ENCODE peak calls at places on chromosomes 13 and 19, in eight cellular contexts. W is endodermal cell; X is activated naive CD4-positive, alpha-beta T cell; S is Peyer's patch; B is iris pigment epithelial cell; G is GM13977; N is heart left ventricle; Q is effector memory CD4-positive, alpha-beta T cell. L is an unnamed sample.

GRCh38 chr13:27151798-27152599 is 19.6 kb downstream of the USP12 start:
- DNase-seq in W (no peak), X (no peak), S (no peak), B (peak), G (no peak), N (no peak), Q (no peak), L (no peak)

GRCh38 chr19:7679017-7679720 is 1.5 kb upstream of the TRAPPC5 start:
- DNase-seq in W (no peak), X (peak), S (peak), B (no peak), G (peak), N (no peak), Q (peak), L (no peak)

GRCh38 chr13:114109646-114110045 is 22.8 kb downstream of the RASA3 start:
- DNase-seq in W (peak), X (no peak), S (no peak), B (no peak), G (no peak), N (peak), Q (no peak), L (peak)

GRCh38 chr13:49292742-49293498 is 45.2 kb downstream of the CDADC1 start:
- DNase-seq in W (no peak), X (no peak), S (no peak), B (peak), G (no peak), N (peak), Q (no peak), L (no peak)

GRCh38 chr19:36215276-36216171 is 618 bp downstream of the ZNF146 start:
- DNase-seq in W (no peak), X (no peak), S (peak), B (peak), G (no peak), N (no peak), Q (no peak), L (no peak)

GRCh38 chr13:44523176-44524017 is 52.7 kb downstream of the TSC22D1 start:
- DNase-seq in W (no peak), X (no peak), S (no peak), B (peak), G (peak), N (no peak), Q (no peak), L (no peak)

GRCh38 chr19:6099633-6100032 is 10.7 kb downstream of the RFX2 start:
- DNase-seq in W (no peak), X (no peak), S (no peak), B (no peak), G (no peak), N (peak), Q (no peak), L (no peak)

GRCh38 chr19:49911381-49912145 is 14.9 kb upstream of the IL4I1 start:
- DNase-seq in W (no peak), X (no peak), S (no peak), B (peak), G (peak), N (no peak), Q (no peak), L (no peak)

GRCh38 chr13:41352935-41353801 is 42.1 kb downstream of the NAA16 start:
- DNase-seq in W (peak), X (peak), S (no peak), B (peak), G (peak), N (peak), Q (peak), L (no peak)

GRCh38 chr19:27794444-27795042 is 1418.4 kb downstream of the UQCRFS1 start:
- DNase-seq in W (peak), X (no peak), S (no peak), B (peak), G (peak), N (peak), Q (no peak), L (peak)

GRCh38 chr19:40443131-40443929 is 805 bp downstream of the SERTAD3 start:
- DNase-seq in W (peak), X (peak), S (peak), B (peak), G (peak), N (peak), Q (peak), L (peak)

GRCh38 chr19:14094854-14095253 is 4.3 kb upstream of the SAMD1 start:
- DNase-seq in W (no peak), X (no peak), S (no peak), B (no peak), G (no peak), N (no peak), Q (no peak), L (no peak)

GRCh38 chr19:5035105-5035761 is 66.3 kb downstream of the KDM4B start:
- DNase-seq in W (no peak), X (no peak), S (no peak), B (no peak), G (no peak), N (no peak), Q (no peak), L (no peak)

GRCh38 chr13:88246239-88246638 is 575.1 kb downstream of the SLITRK5 start:
- DNase-seq in W (no peak), X (no peak), S (no peak), B (no peak), G (no peak), N (no peak), Q (no peak), L (no peak)

GRCh38 chr19:15114153-15114540 is 6.9 kb downstream of the SYDE1 start:
- DNase-seq in W (no peak), X (no peak), S (no peak), B (peak), G (no peak), N (no peak), Q (no peak), L (no peak)

GRCh38 chr13:45136741-45137500 is 16.6 kb downstream of the GTF2F2 start:
- DNase-seq in W (no peak), X (no peak), S (no peak), B (no peak), G (no peak), N (no peak), Q (no peak), L (no peak)

GRCh38 chr19:2425622-2426581 is 1.5 kb downstream of the TIMM13 start:
- DNase-seq in W (peak), X (no peak), S (no peak), B (no peak), G (no peak), N (no peak), Q (no peak), L (no peak)

GRCh38 chr13:98386632-98387031 is 190.3 kb downstream of the STK24 start:
- DNase-seq in W (no peak), X (no peak), S (no peak), B (no peak), G (no peak), N (no peak), Q (no peak), L (no peak)

GRCh38 chr19:44303976-44304568 is 753 bp downstream of the ZNF235 start:
- DNase-seq in W (peak), X (no peak), S (no peak), B (peak), G (peak), N (no peak), Q (no peak), L (no peak)

GRCh38 chr19:16673226-16673625 is 12.3 kb downstream of the TMEM38A start:
- DNase-seq in W (no peak), X (no peak), S (no peak), B (no peak), G (no peak), N (no peak), Q (no peak), L (no peak)

GRCh38 chr19:49222011-49222410 is 64.4 kb downstream of the TRPM4 start:
- DNase-seq in W (no peak), X (no peak), S (no peak), B (no peak), G (no peak), N (no peak), Q (no peak), L (no peak)

GRCh38 chr19:16625183-16625958 is 2.6 kb downstream of the MED26 start:
- DNase-seq in W (no peak), X (no peak), S (no peak), B (no peak), G (no peak), N (no peak), Q (no peak), L (no peak)

GRCh38 chr13:27824121-27824520 is 31.8 kb downstream of the GSX1 start:
- DNase-seq in W (no peak), X (no peak), S (no peak), B (no peak), G (no peak), N (no peak), Q (no peak), L (no peak)

GRCh38 chr13:29362849-29363604 is 232.5 kb downstream of the SLC7A1 start:
- DNase-seq in W (peak), X (no peak), S (no peak), B (peak), G (peak), N (no peak), Q (peak), L (no peak)

GRCh38 chr13:113814435-113814821 is 49.4 kb downstream of the GAS6 start:
- DNase-seq in W (no peak), X (no peak), S (no peak), B (peak), G (no peak), N (no peak), Q (no peak), L (no peak)

GRCh38 chr19:50300051-50300450 is 29.1 kb downstream of the KCNC3 start:
- DNase-seq in W (no peak), X (no peak), S (no peak), B (peak), G (no peak), N (no peak), Q (no peak), L (no peak)

GRCh38 chr19:17234911-17235617 is 9.0 kb downstream of the OCEL1 start:
- DNase-seq in W (peak), X (no peak), S (peak), B (peak), G (peak), N (no peak), Q (peak), L (no peak)

GRCh38 chr19:17484520-17485180 is 14.3 kb downstream of the SLC27A1 start:
- DNase-seq in W (no peak), X (no peak), S (no peak), B (no peak), G (no peak), N (no peak), Q (no peak), L (no peak)

GRCh38 chr19:2273356-2274184 is 8.4 kb downstream of the PEAK3 start:
- DNase-seq in W (peak), X (peak), S (peak), B (peak), G (peak), N (peak), Q (peak), L (peak)

GRCh38 chr13:102291587-102292218 is 110.1 kb downstream of the FGF14 start:
- DNase-seq in W (peak), X (no peak), S (no peak), B (peak), G (no peak), N (no peak), Q (no peak), L (no peak)

GRCh38 chr13:108155185-108156106 is 59.9 kb downstream of the LIG4 start:
- DNase-seq in W (peak), X (peak), S (peak), B (peak), G (peak), N (peak), Q (peak), L (no peak)

GRCh38 chr19:55197531-55197930 is 11.8 kb downstream of the PTPRH start:
- DNase-seq in W (no peak), X (no peak), S (no peak), B (no peak), G (no peak), N (no peak), Q (no peak), L (no peak)

GRCh38 chr13:114110091-114110829 is 22.2 kb downstream of the RASA3 start:
- DNase-seq in W (peak), X (peak), S (peak), B (no peak), G (peak), N (peak), Q (peak), L (peak)

GRCh38 chr13:31145417-31145816 is 16.3 kb downstream of the HSPH1 start:
- DNase-seq in W (no peak), X (no peak), S (no peak), B (no peak), G (no peak), N (no peak), Q (no peak), L (no peak)

GRCh38 chr13:72820156-72820897 is 38.4 kb downstream of the PIBF1 start:
- DNase-seq in W (no peak), X (no peak), S (no peak), B (peak), G (no peak), N (no peak), Q (no peak), L (no peak)

GRCh38 chr13:29922281-29922821 is 71.9 kb upstream of the UBL3 start:
- DNase-seq in W (no peak), X (no peak), S (no peak), B (peak), G (no peak), N (no peak), Q (no peak), L (no peak)

GRCh38 chr19:16301999-16302694 is 22.5 kb upstream of the KLF2 start:
- DNase-seq in W (no peak), X (no peak), S (peak), B (peak), G (no peak), N (no peak), Q (no peak), L (no peak)

GRCh38 chr13:105847532-105848295 is 687.7 kb downstream of the EFNB2 start:
- DNase-seq in W (no peak), X (no peak), S (no peak), B (peak), G (no peak), N (no peak), Q (no peak), L (no peak)

GRCh38 chr13:76223565-76223964 is 587.4 kb downstream of the LMO7 start:
- DNase-seq in W (peak), X (no peak), S (no peak), B (no peak), G (no peak), N (no peak), Q (no peak), L (no peak)